ENCODE peak calls at places on chromosomes 16 and 17, in nine cellular contexts. I, W, B, O, Y, Q, X, T and G are unnamed samples.

GRCh38 chr16:3467920-3468319 is 24.4 kb downstream of the NAA60 start:
- DNase-seq in I (no peak), W (no peak), B (peak; percentile 46), O (no peak), Y (no peak), Q (no peak), X (peak; percentile 47), T (no peak), G (no peak)

GRCh38 chr17:62109378-62109902 is 44.4 kb upstream of the MED13 start:
- DNase-seq in I (peak; percentile 82), W (no peak), B (peak; percentile 77), O (peak; percentile 26), Y (no peak), Q (peak; percentile 10), X (peak; percentile 76), T (peak; percentile 92), G (peak; percentile 43)

GRCh38 chr17:55442953-55443683 is 21.5 kb upstream of the MMD start:
- DNase-seq in I (no peak), W (no peak), B (no peak), O (peak; percentile 61), Y (no peak), Q (no peak), X (no peak), T (no peak), G (no peak)

GRCh38 chr16:81752225-81752875 is 26.7 kb upstream of the PLCG2 start:
- DNase-seq in I (no peak), W (peak; percentile 63), B (no peak), O (no peak), Y (peak; percentile 40), Q (no peak), X (peak; percentile 18), T (no peak), G (peak; percentile 70)

GRCh38 chr16:49189286-49189685 is 92.4 kb downstream of the CBLN1 start:
- DNase-seq in I (no peak), W (no peak), B (peak; percentile 28), O (no peak), Y (no peak), Q (no peak), X (peak; percentile 9), T (no peak), G (no peak)

GRCh38 chr16:2969545-2970521 is 685 bp downstream of the PAQR4 start:
- DNase-seq in I (peak; percentile 88), W (peak; percentile 59), B (peak; percentile 59), O (no peak), Y (peak; percentile 73), Q (peak; percentile 7), X (peak; percentile 37), T (peak; percentile 77), G (peak; percentile 53)

GRCh38 chr17:33667671-33668070 is 374.6 kb upstream of the ASIC2 start:
- DNase-seq in I (no peak), W (no peak), B (no peak), O (no peak), Y (no peak), Q (no peak), X (no peak), T (no peak), G (no peak)

GRCh38 chr16:77273815-77274214 is 74.6 kb downstream of the SYCE1L start:
- DNase-seq in I (no peak), W (no peak), B (no peak), O (no peak), Y (no peak), Q (no peak), X (peak; percentile 45), T (no peak), G (no peak)

GRCh38 chr16:21645261-21645721 is 7.1 kb downstream of the IGSF6 start:
- DNase-seq in I (no peak), W (no peak), B (no peak), O (no peak), Y (no peak), Q (no peak), X (peak; percentile 59), T (no peak), G (peak; percentile 25)

GRCh38 chr17:50034504-50035364 is 21.2 kb upstream of the ITGA3 start:
- DNase-seq in I (no peak), W (no peak), B (no peak), O (no peak), Y (no peak), Q (no peak), X (no peak), T (no peak), G (no peak)

GRCh38 chr17:38439436-38439835 is 11.2 kb downstream of the ARHGAP23 start:
- DNase-seq in I (no peak), W (no peak), B (no peak), O (no peak), Y (no peak), Q (no peak), X (no peak), T (no peak), G (no peak)

GRCh38 chr17:74390680-74391653 is 23.7 kb downstream of the GPR142 start:
- DNase-seq in I (no peak), W (no peak), B (no peak), O (no peak), Y (no peak), Q (no peak), X (no peak), T (no peak), G (no peak)

GRCh38 chr17:75487351-75488070 is 27.8 kb downstream of the CASKIN2 start:
- DNase-seq in I (no peak), W (no peak), B (no peak), O (no peak), Y (peak; percentile 45), Q (no peak), X (peak; percentile 18), T (no peak), G (peak; percentile 36)

GRCh38 chr17:75485688-75486087 is 29.3 kb downstream of the TMEM94 start:
- DNase-seq in I (no peak), W (no peak), B (no peak), O (no peak), Y (peak; percentile 10), Q (no peak), X (no peak), T (no peak), G (no peak)

GRCh38 chr17:75488693-75489510 is 26.4 kb downstream of the CASKIN2 start:
- DNase-seq in I (no peak), W (no peak), B (no peak), O (no peak), Y (no peak), Q (no peak), X (no peak), T (no peak), G (no peak)

GRCh38 chr17:75486151-75486550 is 29.2 kb downstream of the CASKIN2 start:
- DNase-seq in I (no peak), W (no peak), B (no peak), O (no peak), Y (peak; percentile 20), Q (no peak), X (no peak), T (no peak), G (no peak)

DNA sequence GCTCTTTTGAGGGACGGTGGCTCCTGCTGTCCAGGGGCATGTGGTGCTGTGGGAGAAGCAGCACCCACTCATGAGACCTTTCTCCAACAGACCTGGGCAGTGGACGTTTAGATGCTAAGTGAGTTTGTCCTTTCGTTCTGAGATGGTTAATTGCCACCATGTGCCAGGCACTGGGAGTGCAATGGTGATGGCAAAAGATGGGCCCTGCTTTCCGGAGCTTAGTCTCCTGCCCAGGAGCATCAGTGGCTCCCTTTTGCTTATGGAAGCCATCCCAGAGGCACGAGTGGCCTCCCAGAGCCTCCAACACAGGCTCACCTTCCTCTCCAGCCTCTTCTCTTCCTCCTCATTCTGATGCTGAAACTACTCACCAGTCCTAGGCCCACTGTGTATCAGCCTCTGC is 28.4 kb downstream of the CASKIN2 start:
- DNase-seq in I (no peak), W (no peak), B (no peak), O (no peak), Y (no peak), Q (no peak), X (no peak), T (no peak), G (no peak)
- TF ChIP-seq CTCF in I (no peak), W (no peak), B (no peak), O (no peak), Y (no peak), Q (no peak), X (no peak), T (no peak), G (no peak)

DNA sequence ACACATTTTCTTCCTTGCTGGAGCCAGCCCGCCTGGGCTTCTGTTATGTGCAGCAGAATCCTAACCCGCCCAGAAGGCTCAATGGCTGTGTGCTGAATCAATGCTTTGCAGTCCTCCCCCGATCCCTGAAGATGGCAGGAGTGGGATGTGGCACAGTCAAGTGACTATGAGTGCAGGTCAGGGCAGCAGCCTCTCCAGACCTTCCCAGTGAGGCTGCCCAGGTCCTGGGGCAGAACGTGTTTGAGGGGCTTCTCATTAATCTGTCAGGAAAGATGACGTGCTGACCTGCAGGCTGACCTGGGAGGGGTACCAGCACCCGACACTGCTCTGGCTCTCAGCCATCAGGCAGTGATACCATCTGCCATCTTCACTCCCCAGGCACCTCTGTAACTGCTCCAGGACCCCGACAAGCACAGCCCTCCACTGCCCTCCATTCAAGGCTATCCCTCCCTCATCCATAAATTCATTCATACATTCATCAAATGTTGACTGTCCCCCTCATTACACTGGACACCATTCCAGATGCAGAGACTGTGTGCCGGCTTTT is 35.1 kb downstream of the LRRC75A start:
- DNase-seq in I (no peak), W (no peak), B (no peak), O (no peak), Y (no peak), Q (no peak), X (no peak), T (no peak), G (no peak)
- TF ChIP-seq CTCF in I (no peak), W (no peak), B (no peak), O (no peak), Y (no peak), Q (no peak), X (no peak), T (no peak), G (no peak)

GRCh38 chr16:23294260-23294659 is 7.8 kb upstream of the SCNN1B start:
- DNase-seq in I (no peak), W (no peak), B (no peak), O (no peak), Y (no peak), Q (no peak), X (no peak), T (no peak), G (no peak)

GRCh38 chr16:23293016-23293415 is 9.1 kb upstream of the SCNN1B start:
- DNase-seq in I (no peak), W (no peak), B (no peak), O (no peak), Y (no peak), Q (no peak), X (no peak), T (no peak), G (no peak)

GRCh38 chr16:23301251-23302044 is 654 bp upstream of the SCNN1B start:
- DNase-seq in I (no peak), W (no peak), B (no peak), O (no peak), Y (no peak), Q (no peak), X (no peak), T (no peak), G (no peak)

GRCh38 chr16:23298290-23298689 is 3.8 kb upstream of the SCNN1B start:
- DNase-seq in I (no peak), W (no peak), B (no peak), O (no peak), Y (no peak), Q (no peak), X (no peak), T (no peak), G (no peak)

GRCh38 chr16:23296994-23297393 is 5.1 kb upstream of the SCNN1B start:
- DNase-seq in I (no peak), W (no peak), B (no peak), O (no peak), Y (no peak), Q (no peak), X (no peak), T (peak; percentile 57), G (no peak)
- TF ChIP-seq CTCF in I (no peak), W (no peak), B (peak; percentile 34), O (peak; percentile 55), Y (no peak), Q (no peak), X (no peak), T (no peak), G (no peak)

GRCh38 chr16:8355714-8356113 is 234.6 kb downstream of the TMEM114 start:
- DNase-seq in I (no peak), W (no peak), B (no peak), O (no peak), Y (no peak), Q (no peak), X (no peak), T (no peak), G (no peak)
- TF ChIP-seq CTCF in I (peak; percentile 15), W (no peak), B (no peak), O (no peak), Y (no peak), Q (no peak), X (no peak), T (peak; percentile 6), G (no peak)